ENCODE peak calls at places on chromosome 2, in eight cellular contexts. One of them, this sample, is unnamed.

GRCh38 chr2:57793310-57793709 is 253.3 kb upstream of the VRK2 start:
- DNase-seq in H9: no peak
- DNase-seq in sigmoid colon: no peak
- DNase-seq in RWPE1: no peak
- DNase-seq in heart right ventricle: no peak
- DNase-seq in GM23248: no peak
- DNase-seq in thoracic aorta: no peak
- DNase-seq in mesendoderm: no peak
- DNase-seq in this sample: no peak

GRCh38 chr2:95284886-95285541 is 10.8 kb downstream of the PROM2 start:
- DNase-seq in GM23248: peak
- DNase-seq in thoracic aorta: no peak
- DNase-seq in mesendoderm: peak
- DNase-seq in heart right ventricle: no peak
- DNase-seq in sigmoid colon: no peak
- DNase-seq in H9: no peak
- DNase-seq in RWPE1: no peak
- DNase-seq in this sample: no peak

GRCh38 chr2:120421126-120421829 is 75.3 kb downstream of the INHBB start:
- DNase-seq in heart right ventricle: no peak
- DNase-seq in RWPE1: no peak
- DNase-seq in thoracic aorta: no peak
- DNase-seq in GM23248: no peak
- DNase-seq in mesendoderm: no peak
- DNase-seq in sigmoid colon: no peak
- DNase-seq in H9: no peak
- DNase-seq in this sample: no peak

GRCh38 chr2:210337159-210337558 is 22.2 kb upstream of the MYL1 start:
- DNase-seq in heart right ventricle: no peak
- DNase-seq in mesendoderm: peak
- DNase-seq in RWPE1: no peak
- DNase-seq in thoracic aorta: no peak
- DNase-seq in H9: no peak
- DNase-seq in sigmoid colon: no peak
- DNase-seq in GM23248: no peak
- DNase-seq in this sample: no peak

GRCh38 chr2:128319773-128320608 is 1.3 kb upstream of the HS6ST1 start:
- DNase-seq in thoracic aorta: no peak
- DNase-seq in sigmoid colon: peak
- DNase-seq in mesendoderm: no peak
- DNase-seq in H9: peak
- DNase-seq in GM23248: no peak
- DNase-seq in heart right ventricle: no peak
- DNase-seq in RWPE1: no peak
- DNase-seq in this sample: no peak

GRCh38 chr2:135255208-135255607 is 203.1 kb downstream of the RAB3GAP1 start:
- DNase-seq in mesendoderm: no peak
- DNase-seq in sigmoid colon: no peak
- DNase-seq in RWPE1: no peak
- DNase-seq in GM23248: no peak
- DNase-seq in thoracic aorta: no peak
- DNase-seq in H9: no peak
- DNase-seq in heart right ventricle: no peak
- DNase-seq in this sample: no peak

GRCh38 chr2:71538241-71538640 is 84.9 kb downstream of the DYSF start:
- DNase-seq in H9: peak
- DNase-seq in heart right ventricle: no peak
- DNase-seq in sigmoid colon: peak
- DNase-seq in RWPE1: no peak
- DNase-seq in thoracic aorta: no peak
- DNase-seq in mesendoderm: no peak
- DNase-seq in GM23248: no peak
- DNase-seq in this sample: no peak

GRCh38 chr2:196168181-196168580 is 3.2 kb downstream of the STK17B start:
- DNase-seq in sigmoid colon: no peak
- DNase-seq in RWPE1: peak
- DNase-seq in heart right ventricle: no peak
- DNase-seq in thoracic aorta: no peak
- DNase-seq in mesendoderm: peak
- DNase-seq in H9: no peak
- DNase-seq in GM23248: peak
- DNase-seq in this sample: no peak

GRCh38 chr2:25215948-25216679 is 47.7 kb upstream of the POMC start:
- DNase-seq in sigmoid colon: peak
- DNase-seq in H9: peak
- DNase-seq in GM23248: peak
- DNase-seq in RWPE1: no peak
- DNase-seq in mesendoderm: peak
- DNase-seq in heart right ventricle: peak
- DNase-seq in thoracic aorta: no peak
- DNase-seq in this sample: no peak

GRCh38 chr2:120352701-120353590 is 7.0 kb downstream of the INHBB start:
- DNase-seq in H9: no peak
- DNase-seq in GM23248: peak
- DNase-seq in heart right ventricle: no peak
- DNase-seq in thoracic aorta: no peak
- DNase-seq in mesendoderm: no peak
- DNase-seq in RWPE1: no peak
- DNase-seq in sigmoid colon: no peak
- DNase-seq in this sample: no peak

GRCh38 chr2:151947524-151948165 is 119.4 kb upstream of the ARL5A start:
- DNase-seq in GM23248: peak
- DNase-seq in sigmoid colon: no peak
- DNase-seq in heart right ventricle: no peak
- DNase-seq in RWPE1: no peak
- DNase-seq in mesendoderm: no peak
- DNase-seq in thoracic aorta: peak
- DNase-seq in H9: no peak
- DNase-seq in this sample: peak

GRCh38 chr2:110876167-110876999 is 144.0 kb downstream of the ACOXL start:
- DNase-seq in mesendoderm: peak
- DNase-seq in GM23248: no peak
- DNase-seq in heart right ventricle: no peak
- DNase-seq in sigmoid colon: no peak
- DNase-seq in RWPE1: no peak
- DNase-seq in thoracic aorta: no peak
- DNase-seq in H9: no peak
- DNase-seq in this sample: no peak

GRCh38 chr2:58283931-58284330 is 42.8 kb upstream of the FANCL start:
- DNase-seq in H9: no peak
- DNase-seq in GM23248: no peak
- DNase-seq in heart right ventricle: no peak
- DNase-seq in thoracic aorta: no peak
- DNase-seq in RWPE1: no peak
- DNase-seq in sigmoid colon: no peak
- DNase-seq in mesendoderm: no peak
- DNase-seq in this sample: no peak

GRCh38 chr2:85397925-85398331 is 12.2 kb downstream of the CAPG start:
- DNase-seq in heart right ventricle: no peak
- DNase-seq in sigmoid colon: peak
- DNase-seq in H9: no peak
- DNase-seq in thoracic aorta: no peak
- DNase-seq in mesendoderm: no peak
- DNase-seq in GM23248: no peak
- DNase-seq in RWPE1: no peak
- DNase-seq in this sample: no peak
- H3K27ac ChIP-seq in heart right ventricle: no peak
- H3K27ac ChIP-seq in sigmoid colon: peak
- H3K27ac ChIP-seq in H9: no peak
- H3K27ac ChIP-seq in thoracic aorta: no peak
- H3K27ac ChIP-seq in mesendoderm: no peak
- H3K27ac ChIP-seq in GM23248: no peak
- H3K27ac ChIP-seq in RWPE1: peak
- H3K27ac ChIP-seq in this sample: no peak

GRCh38 chr2:217705461-217705860 is 297.3 kb downstream of the TNS1 start:
- DNase-seq in mesendoderm: no peak
- DNase-seq in sigmoid colon: no peak
- DNase-seq in GM23248: no peak
- DNase-seq in RWPE1: no peak
- DNase-seq in thoracic aorta: no peak
- DNase-seq in heart right ventricle: no peak
- DNase-seq in H9: no peak
- DNase-seq in this sample: no peak
- H3K27ac ChIP-seq in mesendoderm: no peak
- H3K27ac ChIP-seq in sigmoid colon: no peak
- H3K27ac ChIP-seq in GM23248: no peak
- H3K27ac ChIP-seq in RWPE1: no peak
- H3K27ac ChIP-seq in thoracic aorta: no peak
- H3K27ac ChIP-seq in heart right ventricle: no peak
- H3K27ac ChIP-seq in H9: no peak
- H3K27ac ChIP-seq in this sample: no peak

GRCh38 chr2:39504790-39505335 is 67.8 kb upstream of the MAP4K3 start:
- DNase-seq in heart right ventricle: no peak
- DNase-seq in H9: no peak
- DNase-seq in sigmoid colon: no peak
- DNase-seq in mesendoderm: no peak
- DNase-seq in RWPE1: peak
- DNase-seq in GM23248: peak
- DNase-seq in thoracic aorta: no peak
- DNase-seq in this sample: no peak
- H3K27ac ChIP-seq in heart right ventricle: peak
- H3K27ac ChIP-seq in H9: no peak
- H3K27ac ChIP-seq in sigmoid colon: peak
- H3K27ac ChIP-seq in mesendoderm: no peak
- H3K27ac ChIP-seq in RWPE1: no peak
- H3K27ac ChIP-seq in GM23248: peak
- H3K27ac ChIP-seq in thoracic aorta: no peak
- H3K27ac ChIP-seq in this sample: no peak

GRCh38 chr2:236568068-236568921 is 1.3 kb upstream of the ACKR3 start:
- DNase-seq in thoracic aorta: no peak
- DNase-seq in H9: no peak
- DNase-seq in RWPE1: no peak
- DNase-seq in sigmoid colon: peak
- DNase-seq in heart right ventricle: peak
- DNase-seq in GM23248: peak
- DNase-seq in mesendoderm: peak
- DNase-seq in this sample: no peak

GRCh38 chr2:236568922-236569592 is 568 bp upstream of the ACKR3 start:
- DNase-seq in sigmoid colon: no peak
- DNase-seq in RWPE1: no peak
- DNase-seq in heart right ventricle: no peak
- DNase-seq in thoracic aorta: no peak
- DNase-seq in H9: no peak
- DNase-seq in mesendoderm: peak
- DNase-seq in GM23248: no peak
- DNase-seq in this sample: no peak

GRCh38 chr2:236569593-236569973 is at the start of gene ACKR3:
- DNase-seq in thoracic aorta: peak
- DNase-seq in mesendoderm: peak
- DNase-seq in RWPE1: peak
- DNase-seq in GM23248: peak
- DNase-seq in heart right ventricle: peak
- DNase-seq in H9: peak
- DNase-seq in sigmoid colon: peak
- DNase-seq in this sample: peak

GRCh38 chr2:236571161-236571560 is 1.5 kb downstream of the ACKR3 start:
- DNase-seq in H9: no peak
- DNase-seq in thoracic aorta: no peak
- DNase-seq in sigmoid colon: peak
- DNase-seq in GM23248: no peak
- DNase-seq in RWPE1: no peak
- DNase-seq in heart right ventricle: no peak
- DNase-seq in mesendoderm: no peak
- DNase-seq in this sample: no peak

GRCh38 chr2:236570081-236570979 is 705 bp downstream of the ACKR3 start:
- DNase-seq in mesendoderm: peak
- DNase-seq in thoracic aorta: no peak
- DNase-seq in GM23248: peak
- DNase-seq in heart right ventricle: no peak
- DNase-seq in RWPE1: no peak
- DNase-seq in H9: no peak
- DNase-seq in sigmoid colon: peak
- DNase-seq in this sample: no peak
- H3K27ac ChIP-seq in mesendoderm: peak
- H3K27ac ChIP-seq in thoracic aorta: peak
- H3K27ac ChIP-seq in GM23248: peak
- H3K27ac ChIP-seq in heart right ventricle: peak
- H3K27ac ChIP-seq in RWPE1: peak
- H3K27ac ChIP-seq in H9: no peak
- H3K27ac ChIP-seq in sigmoid colon: peak
- H3K27ac ChIP-seq in this sample: no peak

GRCh38 chr2:188518391-188518790 is 226.7 kb downstream of the GULP1 start:
- DNase-seq in sigmoid colon: no peak
- DNase-seq in GM23248: peak
- DNase-seq in H9: no peak
- DNase-seq in mesendoderm: peak
- DNase-seq in RWPE1: no peak
- DNase-seq in heart right ventricle: no peak
- DNase-seq in thoracic aorta: no peak
- DNase-seq in this sample: no peak
- H3K27ac ChIP-seq in sigmoid colon: peak
- H3K27ac ChIP-seq in GM23248: no peak
- H3K27ac ChIP-seq in H9: no peak
- H3K27ac ChIP-seq in mesendoderm: no peak
- H3K27ac ChIP-seq in RWPE1: no peak
- H3K27ac ChIP-seq in heart right ventricle: no peak
- H3K27ac ChIP-seq in thoracic aorta: no peak
- H3K27ac ChIP-seq in this sample: no peak